ENCODE peak calls at places on chromosomes 11 and 22, in ten cellular contexts. F is OCI-LY7; I is coronary artery; B is T-helper 1 cell; X is activated T-cell treated with anti-CD3 and anti-CD28 coated beads, Interleukin-2, amount 50 U/mL, for 72 hours; A is GM12891; C is ovary; P is ELR; E is stimulated activated CD4-positive, alpha-beta T cell treated with anti-CD3 and anti-CD28 coated beads, Interleukin-12 subunit alpha, Interleukin-12 subunit beta, amount 100 ng/mL, for 4 hours; Q is lower leg skin. G is an unnamed sample.

GRCh38 chr11:94775576-94776327 is 7.6 kb downstream of the AMOTL1 start:
- DNase-seq in P (no peak), I (no peak), Q (no peak), B (no peak), A (no peak), X (no peak), F (no peak), C (no peak), E (no peak), G (no peak)

GRCh38 chr22:33883561-33883960 is 36.7 kb downstream of the LARGE1 start:
- DNase-seq in X (no peak), C (no peak), I (no peak), B (no peak), E (no peak), A (no peak), F (no peak), Q (no peak), P (no peak), G (peak)

GRCh38 chr11:15967966-15968365 is 388.4 kb downstream of the SOX6 start:
- DNase-seq in B (no peak), E (no peak), P (no peak), X (no peak), F (no peak), Q (no peak), I (no peak), A (no peak), C (no peak), G (no peak)

GRCh38 chr11:130388607-130389205 is 39.7 kb downstream of the ADAMTS8 start:
- DNase-seq in Q (no peak), I (no peak), B (no peak), P (no peak), C (no peak), A (no peak), X (no peak), F (no peak), E (no peak), G (no peak)

GRCh38 chr11:69160296-69161116 is 4.8 kb downstream of the SMIM38 start:
- DNase-seq in Q (no peak), B (no peak), A (no peak), E (no peak), P (no peak), I (no peak), C (no peak), F (no peak), X (no peak), G (no peak)

GRCh38 chr11:75440960-75441803 is 8.2 kb upstream of the KLHL35 start:
- DNase-seq in F (no peak), A (no peak), I (no peak), B (no peak), Q (no peak), X (no peak), C (no peak), E (no peak), P (no peak), G (no peak)

GRCh38 chr11:113329725-113330124 is 15.3 kb downstream of the TTC12 start:
- DNase-seq in F (no peak), A (no peak), E (no peak), B (no peak), P (no peak), Q (no peak), X (no peak), C (no peak), I (no peak), G (no peak)

GRCh38 chr22:36884314-36885158 is 23.7 kb downstream of the NCF4 start:
- DNase-seq in A (no peak), I (no peak), X (no peak), Q (no peak), B (no peak), C (no peak), F (no peak), P (peak), E (no peak), G (no peak)

GRCh38 chr11:67584205-67584880 is 731 bp downstream of the GSTP1 start:
- DNase-seq in A (no peak), X (no peak), I (peak), C (peak), P (peak), E (peak), Q (peak), B (no peak), F (peak), G (peak)